ENCODE peak calls at places on chromosomes 12 and 14, in four cellular contexts. H is testis, L is stomach, D is A549. G is an unnamed sample.
A peak's percentile ranks its signal among the peaks of the same experiment; 100 is the strongest.

GRCh38 chr12:74292351-74293194 is 245.1 kb upstream of the ATXN7L3B start:
- DNase-seq in H (peak; percentile 68), D (no peak), L (no peak), G (no peak)

GRCh38 chr12:64526859-64527258 is 74.9 kb downstream of the TBK1 start:
- DNase-seq in D (no peak), H (no peak), L (no peak), G (no peak)

GRCh38 chr12:117872521-117873169 is 96.1 kb downstream of the KSR2 start:
- DNase-seq in D (no peak), L (no peak), H (no peak), G (no peak)

GRCh38 chr12:12379831-12380730 is 23.2 kb downstream of the BORCS5 start:
- DNase-seq in D (no peak), H (no peak), L (no peak), G (no peak)

GRCh38 chr12:2552000-2552399 is 242.8 kb upstream of the FKBP4 start:
- DNase-seq in L (no peak), D (no peak), H (no peak), G (no peak)

GRCh38 chr12:96886998-96887677 is 19.9 kb upstream of the NEDD1 start:
- DNase-seq in D (no peak), L (peak; percentile 48), H (peak; percentile 54), G (no peak)

GRCh38 chr14:101072945-101073597 is 169.5 kb upstream of the RTL1 start:
- DNase-seq in D (peak; percentile 97), H (peak; percentile 41), L (peak; percentile 31), G (peak; percentile 81)

GRCh38 chr14:50381823-50382287 is 14.8 kb downstream of the CDKL1 start:
- DNase-seq in L (no peak), H (no peak), D (no peak), G (no peak)

GRCh38 chr14:71426001-71426400 is 506.2 kb upstream of the RGS6 start:
- DNase-seq in H (no peak), D (no peak), L (no peak), G (no peak)
- H3K9me3 ChIP-seq in H (no peaks in the 10 kb centered on the region), D (peaks cover 10% of the 10 kb centered on the region), L (no peaks in the 10 kb centered on the region), G (peaks cover 6% of the 10 kb centered on the region)

GRCh38 chr12:53484686-53485567 is 14.3 kb downstream of the MAP3K12 start:
- DNase-seq in L (no peak), H (no peak), D (no peak), G (no peak)
- TF ChIP-seq POLR2A in L (no peak), H (no peak), D (no peak), G (no peak)

GRCh38 chr14:34234258-34234657 is 227.8 kb downstream of the SPTSSA start:
- DNase-seq in L (no peak), D (no peak), H (no peak), G (no peak)
- H3K9me3 ChIP-seq in L (no peaks in the 10 kb centered on the region), D (no peaks in the 10 kb centered on the region), H (no peaks in the 10 kb centered on the region), G (no peaks in the 10 kb centered on the region)

GRCh38 chr12:57088442-57089258 is at the start of gene NAB2:
- DNase-seq in L (peak; percentile 98), D (peak; percentile 89), H (peak; percentile 96), G (peak; percentile 96)
- TF ChIP-seq POLR2A in L (peak; percentile 54), D (peak; percentile 67), H (peak; percentile 16), G (peak; percentile 67)

GRCh38 chr14:42229294-42229693 is 622.6 kb downstream of the LRFN5 start:
- DNase-seq in H (no peak), D (no peak), L (no peak), G (no peak)

GRCh38 chr14:42224053-42224888 is 617.6 kb downstream of the LRFN5 start:
- DNase-seq in L (peak; percentile 52), D (peak; percentile 19), H (peak; percentile 85), G (peak; percentile 42)

GRCh38 chr14:42228611-42229010 is 621.9 kb downstream of the LRFN5 start:
- DNase-seq in L (no peak), H (no peak), D (no peak), G (no peak)

DNA sequence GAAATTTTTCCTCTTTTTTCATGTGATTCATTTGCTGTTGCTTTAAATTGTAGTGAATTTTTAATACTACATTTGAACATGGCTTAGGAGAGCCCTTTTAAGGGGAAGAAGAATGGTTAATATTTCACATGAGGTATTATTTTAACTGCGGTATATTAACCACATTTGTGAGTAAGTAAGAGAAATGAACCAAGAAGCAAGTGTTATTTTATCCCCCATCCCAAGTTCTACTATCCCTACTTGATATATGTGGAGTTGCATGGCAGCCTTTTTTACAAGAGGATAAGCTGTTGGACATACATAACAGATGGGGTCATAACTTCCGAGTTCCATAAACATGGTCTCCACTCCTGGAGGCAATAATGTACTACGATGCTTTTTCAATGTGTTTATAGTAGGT is 623.3 kb downstream of the LRFN5 start:
- DNase-seq in L (no peak), H (no peak), D (no peak), G (no peak)
- H3K9me3 ChIP-seq in L (no peaks in the 10 kb centered on the region), H (no peaks in the 10 kb centered on the region), D (no peaks in the 10 kb centered on the region), G (no peaks in the 10 kb centered on the region)

DNA sequence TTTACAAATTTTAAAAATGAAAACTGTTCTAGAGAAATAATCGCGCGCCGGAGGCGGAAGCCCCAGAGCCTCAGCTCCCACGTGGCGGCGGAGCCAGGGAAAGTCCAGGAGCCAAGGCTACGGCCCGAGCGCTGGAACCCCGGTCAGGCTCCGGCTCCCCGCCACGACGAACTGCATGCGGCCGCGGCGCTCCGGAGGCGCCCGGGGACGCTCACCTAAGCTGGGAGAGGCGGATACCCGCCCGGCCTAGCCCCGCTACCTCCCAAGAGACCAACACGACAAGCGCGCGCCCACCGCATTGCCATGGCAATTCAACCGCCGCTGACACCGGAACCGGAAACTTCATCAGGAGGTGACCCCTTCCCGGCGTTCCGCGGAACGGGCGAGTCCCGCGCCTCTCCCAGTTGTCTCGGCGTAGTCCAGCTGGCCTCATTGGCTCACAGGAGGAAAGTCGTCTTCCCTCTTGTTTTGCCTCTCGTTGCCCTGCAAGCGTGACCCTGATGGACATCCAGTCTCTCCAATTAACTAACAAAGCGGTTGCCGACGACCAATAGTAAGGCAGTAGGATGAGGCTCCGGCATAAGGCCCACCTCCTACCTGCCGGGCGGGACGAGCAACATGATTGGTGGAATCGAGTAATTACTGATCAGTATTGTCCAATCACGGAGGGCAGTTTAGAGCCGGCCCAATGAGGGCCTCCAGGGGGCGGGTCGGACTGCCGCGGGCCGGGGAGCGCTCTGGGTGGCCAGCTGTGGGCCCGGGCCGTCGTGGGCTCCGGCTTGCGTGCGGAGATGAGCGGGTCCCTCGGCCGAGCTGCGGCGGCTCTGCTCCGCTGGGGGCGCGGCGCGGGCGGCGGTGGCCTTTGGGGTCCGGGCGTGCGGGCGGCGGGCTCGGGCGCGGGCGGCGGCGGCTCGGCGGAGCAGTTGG is at the start of gene GLRX5:
- DNase-seq in D (peak; percentile 100), L (peak; percentile 99), H (peak; percentile 100), G (peak; percentile 99)
- TF ChIP-seq POLR2A in D (peak; percentile 69), L (no peak), H (no peak), G (peak; percentile 64)